ENCODE peak calls at places on chromosomes 7 and 10, in eight cellular contexts. A is AG04449, E is epithelial cell of proximal tubule, D is fibroblast of lung, C is OCI-LY7, Y is psoas muscle, R is keratinocyte, O is choroid plexus epithelial cell. T is an unnamed sample.
A peak's percentile ranks its signal among the peaks of the same experiment; 100 is the strongest.

GRCh38 chr10:103845983-103846382 is 9.4 kb downstream of the SH3PXD2A start:
- DNase-seq in A (no peak), E (no peak), D (no peak), C (peak; percentile 70), Y (peak; percentile 23), R (no peak), O (no peak), T (no peak)

GRCh38 chr7:78770422-78771410 is 682.8 kb downstream of the MAGI2 start:
- DNase-seq in A (no peak), E (no peak), D (peak; percentile 26), C (no peak), Y (no peak), R (no peak), O (peak; percentile 10), T (peak; percentile 26)

GRCh38 chr7:24115661-24116060 is 168.3 kb upstream of the NPY start:
- DNase-seq in A (no peak), E (no peak), D (peak; percentile 20), C (no peak), Y (no peak), R (no peak), O (no peak), T (no peak)

GRCh38 chr7:157522189-157522588 is 185.4 kb downstream of the DNAJB6 start:
- DNase-seq in A (no peak), E (no peak), D (no peak), C (no peak), Y (no peak), R (no peak), O (no peak), T (no peak)

GRCh38 chr10:68301790-68302502 is 29.9 kb upstream of the HNRNPH3 start:
- DNase-seq in A (peak; percentile 28), E (no peak), D (peak; percentile 58), C (peak; percentile 87), Y (no peak), R (no peak), O (peak; percentile 81), T (peak; percentile 61)

GRCh38 chr10:4586756-4587155 is 239.3 kb upstream of the AKR1E2 start:
- DNase-seq in A (no peak), E (peak; percentile 65), D (peak; percentile 65), C (no peak), Y (no peak), R (no peak), O (no peak), T (no peak)

GRCh38 chr7:153331427-153331826 is 571.9 kb downstream of the ACTR3B start:
- DNase-seq in A (no peak), E (no peak), D (no peak), C (no peak), Y (no peak), R (no peak), O (no peak), T (no peak)

GRCh38 chr7:148993193-148993592 is 35.1 kb downstream of the PDIA4 start:
- DNase-seq in A (no peak), E (no peak), D (no peak), C (no peak), Y (no peak), R (no peak), O (no peak), T (no peak)

GRCh38 chr10:86868353-86868752 is 89.1 kb downstream of the MMRN2 start:
- DNase-seq in A (no peak), E (no peak), D (peak; percentile 67), C (no peak), Y (no peak), R (no peak), O (peak; percentile 43), T (no peak)

GRCh38 chr7:106772655-106773108 is 92.4 kb upstream of the PIK3CG start:
- DNase-seq in A (no peak), E (peak; percentile 83), D (peak; percentile 94), C (no peak), Y (no peak), R (no peak), O (peak; percentile 86), T (peak; percentile 78)

GRCh38 chr7:100826546-100827329 is 585 bp downstream of the EPHB4 start:
- DNase-seq in A (no peak), E (no peak), D (peak; percentile 9), C (no peak), Y (peak; percentile 29), R (no peak), O (no peak), T (no peak)

DNA sequence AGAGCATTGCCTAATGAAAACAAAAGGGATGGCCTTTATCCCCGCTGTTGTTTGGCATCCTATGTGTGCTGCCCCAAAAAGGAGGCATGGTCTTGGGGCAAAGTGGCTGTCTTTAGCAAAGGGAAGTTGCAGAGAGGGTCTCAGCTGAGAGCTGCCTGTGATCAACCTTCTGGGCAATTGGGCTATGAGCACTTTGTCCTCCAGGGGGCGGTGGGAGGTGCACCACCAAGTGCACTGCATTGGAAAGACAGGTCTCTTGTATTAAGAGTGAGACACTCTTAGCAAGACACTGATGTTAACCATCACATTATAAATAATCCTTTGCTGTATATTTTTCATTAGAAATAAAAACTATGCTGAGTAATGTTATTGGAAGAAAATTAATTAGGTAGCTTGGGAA is 314.8 kb downstream of the POM121L12 start:
- DNase-seq in A (no peak), E (no peak), D (no peak), C (peak; percentile 4), Y (no peak), R (no peak), O (no peak), T (peak; percentile 20)
- TF ChIP-seq CTCF in A (no peak), E (peak; percentile 93), D (no peak), C (peak; percentile 72), Y (no peak), R (peak; percentile 82), O (no peak), T (peak; percentile 64)

DNA sequence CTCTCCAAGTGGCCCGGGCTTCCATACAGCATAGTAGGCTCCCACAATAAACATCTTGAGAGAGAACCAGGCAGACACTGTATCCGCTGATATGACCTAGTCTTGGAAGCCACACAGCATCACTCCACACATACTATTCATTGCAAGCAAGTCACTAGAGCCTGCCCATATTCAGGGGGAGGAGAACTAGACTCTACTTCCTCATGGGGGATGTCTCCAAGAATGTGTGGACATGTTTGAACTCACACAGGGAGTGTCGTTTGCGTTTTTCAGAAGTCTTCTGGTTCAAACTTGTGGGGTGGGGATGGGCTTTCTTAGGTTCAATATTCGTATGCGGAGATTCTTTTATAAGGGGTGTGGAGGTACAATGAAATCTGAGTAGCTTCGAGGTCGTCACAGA is 232.6 kb upstream of the HABP2 start:
- DNase-seq in A (no peak), E (no peak), D (no peak), C (no peak), Y (no peak), R (no peak), O (no peak), T (peak; percentile 56)
- H3K4me3 ChIP-seq in A (no peak overlapping the region), E (no peak overlapping the region), D (no peak overlapping the region), C (no peak overlapping the region), Y (no peak overlapping the region), R (no peak overlapping the region), O (no peak overlapping the region), T (no peak overlapping the region)

GRCh38 chr10:63788152-63788821 is 267.1 kb downstream of the REEP3 start:
- DNase-seq in A (no peak), E (no peak), D (no peak), C (no peak), Y (no peak), R (no peak), O (no peak), T (no peak)
- TF ChIP-seq CTCF in A (no peak), E (no peak), D (no peak), C (no peak), Y (no peak), R (no peak), O (no peak), T (no peak)

GRCh38 chr10:100710151-100710871 is 35.1 kb upstream of the PAX2 start:
- DNase-seq in A (no peak), E (no peak), D (no peak), C (no peak), Y (no peak), R (no peak), O (no peak), T (no peak)
- H3K4me3 ChIP-seq in A (no peak overlapping the region), E (peak overlapping the region; percentile 43), D (no peak overlapping the region), C (no peak overlapping the region), Y (no peak overlapping the region), R (no peak overlapping the region), O (no peak overlapping the region), T (no peak overlapping the region)

DNA sequence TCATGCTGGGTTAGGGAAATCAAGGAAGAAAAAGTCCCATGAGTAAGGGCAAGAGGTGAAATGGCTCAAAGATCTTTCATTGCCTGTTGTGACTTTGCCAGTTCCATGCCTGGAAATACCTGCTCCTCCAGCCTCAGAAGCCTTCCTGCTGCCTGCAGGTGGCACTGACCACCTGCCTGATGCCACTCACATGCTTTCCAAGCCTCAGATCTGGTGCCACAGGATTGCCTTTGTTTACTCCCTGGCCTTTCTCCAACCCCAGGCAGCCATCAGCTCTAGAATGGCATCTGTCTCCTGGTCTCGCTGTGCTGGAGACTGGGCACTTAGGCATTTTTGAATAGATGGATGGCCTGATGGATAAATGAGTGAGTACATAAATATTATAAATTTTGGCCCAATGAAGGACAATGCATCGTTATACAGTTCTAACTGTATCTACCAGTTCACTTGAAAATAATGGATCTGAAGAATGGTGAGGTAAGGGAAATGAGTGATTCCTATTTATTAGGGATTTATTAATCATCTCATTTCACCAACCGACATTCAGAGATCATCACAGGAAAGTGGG is 657.2 kb downstream of the INHBA start:
- DNase-seq in A (no peak), E (no peak), D (no peak), C (peak; percentile 2), Y (no peak), R (no peak), O (no peak), T (peak; percentile 69)
- TF ChIP-seq CTCF in A (no peak), E (peak; percentile 69), D (no peak), C (peak; percentile 34), Y (no peak), R (peak; percentile 92), O (no peak), T (peak; percentile 93)

DNA sequence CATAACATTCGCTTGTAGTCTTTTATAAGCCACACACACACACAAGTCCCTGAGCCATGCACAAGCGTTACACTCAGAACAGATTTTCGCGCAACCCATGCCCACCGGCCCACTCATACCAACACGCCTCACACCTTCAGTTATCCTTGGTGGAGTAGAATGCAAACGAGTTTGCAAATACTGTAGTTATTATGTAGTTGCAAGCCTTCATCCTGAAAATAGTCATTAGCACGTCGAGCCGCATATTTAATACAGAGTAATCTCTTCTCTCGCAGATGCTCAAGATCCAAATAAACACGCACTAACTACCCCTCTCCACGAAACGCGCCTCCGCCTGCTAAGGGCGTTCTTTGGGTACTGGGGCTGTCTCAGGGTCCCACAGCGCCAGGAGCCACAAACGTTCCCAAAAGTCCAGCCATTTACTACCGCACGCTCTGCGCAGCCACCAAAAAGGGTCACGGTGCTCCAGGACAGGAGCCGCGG is 1.8 kb downstream of the NKX2-3 start:
- DNase-seq in A (no peak), E (no peak), D (no peak), C (no peak), Y (no peak), R (no peak), O (no peak), T (no peak)
- H3K4me3 ChIP-seq in A (no peak overlapping the region), E (no peak overlapping the region), D (no peak overlapping the region), C (no peak overlapping the region), Y (peak overlapping the region; percentile 60), R (no peak overlapping the region), O (no peak overlapping the region), T (no peak overlapping the region)

GRCh38 chr10:22301193-22301592 is 15.0 kb upstream of the COMMD3 start:
- DNase-seq in A (no peak), E (no peak), D (no peak), C (no peak), Y (no peak), R (no peak), O (no peak), T (no peak)
- TF ChIP-seq CTCF in A (no peak), E (peak; percentile 8), D (peak; percentile 13), C (no peak), Y (no peak), R (no peak), O (peak; percentile 10), T (no peak)

T was measured in bronchial epithelial cell.